ENCODE peak calls at places on chromosomes 16 and 17, in five cellular contexts. Z, K, O, V and R are unnamed samples.

GRCh38 chr17:67496286-67496685 is 119.2 kb downstream of the PITPNC1 start:
- DNase-seq in Z (no peak), O (no peak), V (no peak), K (no peak), R (no peak)

GRCh38 chr17:39083270-39083669 is 68.2 kb downstream of the PLXDC1 start:
- DNase-seq in K (no peak), V (peak), Z (no peak), O (no peak), R (no peak)

GRCh38 chr17:42536372-42537155 is 523 bp downstream of the NAGLU start:
- DNase-seq in K (peak), O (peak), V (peak), Z (peak), R (peak)

GRCh38 chr17:61209524-61209923 is 190.1 kb upstream of the TBX2 start:
- DNase-seq in Z (no peak), K (no peak), V (peak), O (no peak), R (no peak)

GRCh38 chr17:80855968-80856862 is 135.4 kb upstream of the CHMP6 start:
- DNase-seq in Z (peak), V (peak), K (peak), O (no peak), R (peak)

GRCh38 chr17:82416771-82417170 is 1.4 kb upstream of the HEXD start:
- DNase-seq in O (no peak), V (no peak), Z (no peak), K (no peak), R (no peak)

GRCh38 chr17:43671075-43671692 is 9.5 kb upstream of the MEOX1 start:
- DNase-seq in V (peak), O (peak), K (no peak), Z (no peak), R (no peak)

GRCh38 chr17:77247048-77247541 is 106.3 kb downstream of the SEC14L1 start:
- DNase-seq in V (peak), Z (peak), O (peak), K (peak), R (peak)

GRCh38 chr17:50534222-50534978 is 1.9 kb downstream of the EPN3 start:
- DNase-seq in O (peak), V (peak), Z (no peak), K (no peak), R (no peak)

GRCh38 chr16:79809376-79809775 is 208.8 kb upstream of the MAF start:
- DNase-seq in K (no peak), V (no peak), O (no peak), Z (no peak), R (no peak)

GRCh38 chr17:4951486-4951885 is 567 bp downstream of the ENO3 start:
- DNase-seq in Z (no peak), K (no peak), V (no peak), O (no peak), R (no peak)

GRCh38 chr17:18261146-18261515 is 669 bp downstream of the MIEF2 start:
- DNase-seq in Z (no peak), O (peak), V (peak), K (peak), R (peak)

GRCh38 chr16:74448990-74449389 is 27.7 kb upstream of the CLEC18B start:
- DNase-seq in O (peak), V (peak), K (peak), Z (no peak), R (peak)

GRCh38 chr16:15041260-15042011 is 14.4 kb downstream of the NTAN1 start:
- DNase-seq in O (peak), K (peak), V (peak), Z (no peak), R (no peak)

GRCh38 chr16:10172848-10173655 is 9.2 kb downstream of the GRIN2A start:
- DNase-seq in V (no peak), K (no peak), O (no peak), Z (no peak), R (peak)

GRCh38 chr17:8224891-8225812 is 14.8 kb upstream of the AURKB start:
- DNase-seq in K (no peak), Z (no peak), V (no peak), O (no peak), R (no peak)

GRCh38 chr17:44916781-44917241 is 1.5 kb upstream of the GFAP start:
- DNase-seq in O (peak), V (peak), K (no peak), Z (no peak), R (peak)

GRCh38 chr17:17729620-17730249 is 48.5 kb downstream of the RAI1 start:
- DNase-seq in V (no peak), K (no peak), O (peak), Z (no peak), R (no peak)

GRCh38 chr16:70250748-70251650 is 741 bp downstream of the EXOSC6 start:
- DNase-seq in Z (peak), O (peak), K (no peak), V (peak), R (peak)

GRCh38 chr17:78192616-78193015 is 5.5 kb downstream of the AFMID start:
- DNase-seq in Z (no peak), V (no peak), K (no peak), O (no peak), R (no peak)

GRCh38 chr17:46742539-46743270 is 75.8 kb downstream of the WNT3 start:
- DNase-seq in O (no peak), K (no peak), V (peak), Z (no peak), R (peak)

GRCh38 chr16:73020409-73020884 is 27.5 kb downstream of the ZFHX3 start:
- DNase-seq in V (peak), O (peak), K (peak), Z (no peak), R (peak)

GRCh38 chr17:18925187-18925586 is 26.8 kb upstream of the SLC5A10 start:
- DNase-seq in Z (no peak), O (no peak), K (no peak), V (no peak), R (no peak)

GRCh38 chr17:63285566-63285965 is 160.5 kb downstream of the CYB561 start:
- DNase-seq in K (no peak), Z (no peak), O (no peak), V (no peak), R (no peak)

GRCh38 chr16:71846443-71846842 is 667 bp downstream of the ATXN1L start:
- DNase-seq in V (peak), K (no peak), Z (no peak), O (no peak), R (no peak)

GRCh38 chr17:69058165-69058564 is 2.6 kb downstream of the ABCA9 start:
- DNase-seq in Z (no peak), O (no peak), K (no peak), V (no peak), R (no peak)

GRCh38 chr17:36661688-36662087 is 60.3 kb downstream of the MRM1 start:
- DNase-seq in V (no peak), K (no peak), O (no peak), Z (no peak), R (no peak)
- TF ChIP-seq POLR2A in V (no peak), K (no peak), O (no peak), Z (no peak), R (no peak)

GRCh38 chr16:85733155-85733838 is 17.6 kb downstream of the C16orf74 start:
- DNase-seq in O (no peak), K (peak), Z (no peak), V (peak), R (no peak)
- TF ChIP-seq POLR2A in O (no peak), K (no peak), Z (no peak), V (no peak), R (no peak)

DNA sequence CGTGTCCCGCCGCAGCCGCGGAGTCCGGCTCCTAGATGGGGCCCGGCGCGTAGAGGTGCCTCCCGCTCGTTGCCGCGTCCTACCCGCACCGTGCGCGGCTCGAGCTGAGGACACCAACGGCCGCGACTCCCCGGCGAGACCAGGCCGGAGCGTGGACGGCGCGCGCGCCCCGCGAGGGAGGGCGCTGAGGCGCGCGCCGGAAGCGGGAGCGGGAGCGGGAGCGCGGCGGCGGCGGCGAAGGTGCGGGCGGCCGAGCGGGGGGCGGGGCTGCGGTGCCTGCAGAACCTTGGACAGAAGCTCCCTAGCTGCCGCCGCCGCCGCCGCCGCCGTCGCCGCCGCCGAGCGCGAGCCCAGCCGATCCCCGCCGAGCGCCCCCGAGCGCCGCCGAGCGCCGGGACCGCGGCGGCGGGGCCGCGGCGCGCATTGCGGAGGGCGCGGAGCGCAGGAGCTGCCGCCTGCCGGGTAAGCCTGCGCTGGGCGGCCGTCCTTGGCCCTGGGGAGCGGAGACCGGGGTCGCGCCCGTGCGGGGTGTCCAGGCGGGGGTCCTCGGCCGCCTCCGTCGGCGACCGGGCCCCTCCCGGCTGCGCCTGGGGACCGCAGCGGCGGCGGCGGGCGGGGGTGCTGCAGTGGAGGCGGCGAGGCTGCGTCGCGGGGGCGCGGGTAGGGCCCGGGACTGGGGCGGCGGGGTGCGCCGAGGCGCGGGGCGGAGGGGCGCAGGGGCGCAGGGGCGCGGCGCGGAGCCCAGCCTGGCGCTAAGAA is at the start of gene CDK5R1:
- DNase-seq in K (no peak), V (peak), O (peak), Z (peak), R (peak)
- TF ChIP-seq POLR2A in K (no peak), V (no peak), O (no peak), Z (no peak), R (peak)

GRCh38 chr17:48551206-48551597 is 6.3 kb upstream of the HOXB2 start:
- DNase-seq in O (no peak), V (no peak), Z (no peak), K (no peak), R (no peak)

GRCh38 chr17:48553837-48554236 is 8.9 kb upstream of the HOXB2 start:
- DNase-seq in O (no peak), V (no peak), K (no peak), Z (no peak), R (no peak)

GRCh38 chr17:48553190-48553547 is 8.3 kb upstream of the HOXB2 start:
- DNase-seq in V (no peak), Z (no peak), K (no peak), O (no peak), R (no peak)

GRCh38 chr17:48551601-48552452 is 6.9 kb upstream of the HOXB2 start:
- DNase-seq in O (no peak), V (no peak), K (no peak), Z (no peak), R (no peak)

GRCh38 chr17:48552453-48553189 is 7.7 kb upstream of the HOXB2 start:
- DNase-seq in Z (no peak), V (no peak), K (no peak), O (no peak), R (no peak)
- TF ChIP-seq POLR2A in Z (no peak), V (no peak), K (no peak), O (no peak), R (no peak)

GRCh38 chr16:58000706-58001676 is at the start of gene USB1:
- DNase-seq in V (peak), O (peak), Z (peak), K (peak), R (peak)
- TF ChIP-seq POLR2A in V (peak), O (peak), Z (peak), K (no peak), R (peak)

GRCh38 chr17:28726912-28727726 is 1.1 kb upstream of the TLCD1 start:
- DNase-seq in K (peak), Z (peak), O (peak), V (peak), R (peak)
- TF ChIP-seq POLR2A in K (no peak), Z (peak), O (no peak), V (peak), R (no peak)

GRCh38 chr16:50065624-50066481 is at the start of gene HEATR3:
- DNase-seq in V (peak), O (peak), K (peak), Z (peak), R (peak)
- TF ChIP-seq POLR2A in V (peak), O (peak), K (no peak), Z (peak), R (peak)